ENCODE peak calls at places on chromosomes 4 and X, in four cellular contexts. R is hypothalamus, D is immature natural killer cell, H is left colon. Y is an unnamed sample.

GRCh38 chrX:13533726-13534125 is 35.7 kb upstream of the EGFL6 start:
- DNase-seq in R (no peak), D (no peak), H (no peak), Y (no peak)

GRCh38 chrX:38768079-38768478 is 33.2 kb upstream of the MID1IP1 start:
- DNase-seq in R (no peak), D (no peak), H (no peak), Y (no peak)

GRCh38 chr4:122758033-122758432 is 25.5 kb downstream of the BBS12 start:
- DNase-seq in R (no peak), D (peak), H (peak), Y (peak)

GRCh38 chr4:114282937-114283336 is 303.5 kb upstream of the ARSJ start:
- DNase-seq in R (no peak), D (no peak), H (no peak), Y (no peak)

GRCh38 chr4:170003071-170004070 is 22.8 kb downstream of the MFAP3L start:
- DNase-seq in R (no peak), D (no peak), H (no peak), Y (no peak)

GRCh38 chr4:95541889-95542607 is 6.7 kb downstream of the UNC5C start:
- DNase-seq in R (no peak), D (no peak), H (no peak), Y (no peak)

GRCh38 chr4:150078996-150079581 is 844 bp downstream of the DCLK2 start:
- DNase-seq in R (peak), D (no peak), H (peak), Y (no peak)

GRCh38 chrX:133989491-133989890 is 4.1 kb upstream of the GPC3 start:
- DNase-seq in R (no peak), D (no peak), H (no peak), Y (no peak)

GRCh38 chr4:152643153-152644035 is 36.4 kb downstream of the TMEM154 start:
- DNase-seq in R (no peak), D (peak), H (peak), Y (no peak)

GRCh38 chrX:132491191-132491590 is 2.4 kb upstream of the MBNL3 start:
- DNase-seq in R (no peak), D (peak), H (peak), Y (peak)

GRCh38 chr4:175935016-175935661 is 123.1 kb upstream of the GPM6A start:
- DNase-seq in R (no peak), D (no peak), H (no peak), Y (no peak)

GRCh38 chrX:85109235-85109634 is 105.6 kb downstream of the APOOL start:
- DNase-seq in R (no peak), D (no peak), H (no peak), Y (no peak)

GRCh38 chr4:116603096-116603495 is 482.3 kb downstream of the TRAM1L1 start:
- DNase-seq in R (no peak), D (no peak), H (no peak), Y (no peak)

GRCh38 chr4:144967161-144967560 is 130.8 kb downstream of the ANAPC10 start:
- DNase-seq in R (no peak), D (no peak), H (no peak), Y (no peak)

GRCh38 chr4:72536443-72536842 is 32.6 kb downstream of the ADAMTS3 start:
- DNase-seq in R (no peak), D (no peak), H (no peak), Y (no peak)

GRCh38 chrX:136041254-136041812 is 56.1 kb downstream of the SLC9A6 start:
- DNase-seq in R (no peak), D (no peak), H (no peak), Y (no peak)

GRCh38 chr4:87853891-87854290 is 21.1 kb downstream of the MEPE start:
- DNase-seq in R (no peak), D (no peak), H (no peak), Y (no peak)

GRCh38 chrX:154365052-154365600 is 9.3 kb downstream of the FLNA start:
- DNase-seq in R (no peak), D (no peak), H (no peak), Y (no peak)

GRCh38 chr4:1711055-1711905 is 839 bp downstream of the SLBP start:
- DNase-seq in R (peak), D (no peak), H (peak), Y (peak)

GRCh38 chr4:72112514-72113156 is 80.8 kb downstream of the NPFFR2 start:
- DNase-seq in R (no peak), D (no peak), H (no peak), Y (no peak)

GRCh38 chr4:168655182-168655581 is 158.3 kb downstream of the PALLD start:
- DNase-seq in R (no peak), D (no peak), H (no peak), Y (no peak)

GRCh38 chr4:93466440-93466839 is 362.1 kb upstream of the ATOH1 start:
- DNase-seq in R (no peak), D (no peak), H (no peak), Y (no peak)

Y was measured in hippocampal formation.